ENCODE peak calls at places on chromosome 10, in seven cellular contexts. J is Calu3, F is GM12865, Y is sigmoid colon, M is GM13977, H is nephron progenitor cell, A is heart right ventricle. K is an unnamed sample.

GRCh38 chr10:775245-776075 is 86.0 kb upstream of the DIP2C start:
- DNase-seq in J (peak), F (no peak), Y (peak), M (peak), H (no peak), A (no peak), K (no peak)

GRCh38 chr10:52215745-52216361 is 98.2 kb upstream of the DKK1 start:
- DNase-seq in J (peak), F (peak), Y (no peak), M (peak), H (peak), A (peak), K (peak)

GRCh38 chr10:68135922-68136718 is 26.8 kb downstream of the MYPN start:
- DNase-seq in J (peak), F (no peak), Y (no peak), M (no peak), H (no peak), A (peak), K (no peak)

GRCh38 chr10:74103560-74104248 is 46.9 kb downstream of the AP3M1 start:
- DNase-seq in J (peak), F (peak), Y (no peak), M (peak), H (no peak), A (no peak), K (peak)

GRCh38 chr10:80464557-80465466 is 10.7 kb downstream of the TSPAN14 start:
- DNase-seq in J (peak), F (no peak), Y (no peak), M (no peak), H (peak), A (peak), K (no peak)

GRCh38 chr10:116270691-116271592 is 2.1 kb downstream of the GFRA1 start:
- DNase-seq in J (no peak), F (no peak), Y (peak), M (peak), H (peak), A (no peak), K (no peak)

GRCh38 chr10:19964625-19965024 is 148.4 kb downstream of the PLXDC2 start:
- DNase-seq in J (no peak), F (no peak), Y (no peak), M (no peak), H (no peak), A (no peak), K (no peak)

GRCh38 chr10:121165276-121165675 is 314.1 kb downstream of the WDR11 start:
- DNase-seq in J (no peak), F (no peak), Y (no peak), M (no peak), H (no peak), A (no peak), K (no peak)

GRCh38 chr10:7649673-7650330 is 17.0 kb downstream of the ITIH5 start:
- DNase-seq in J (no peak), F (no peak), Y (no peak), M (no peak), H (no peak), A (peak), K (no peak)

GRCh38 chr10:79239275-79239779 is 107.9 kb upstream of the PPIF start:
- DNase-seq in J (no peak), F (no peak), Y (peak), M (no peak), H (peak), A (no peak), K (no peak)

GRCh38 chr10:103610083-103610472 is 116.6 kb downstream of the NEURL1 start:
- DNase-seq in J (no peak), F (no peak), Y (no peak), M (no peak), H (no peak), A (no peak), K (no peak)

GRCh38 chr10:103613616-103614015 is 120.1 kb downstream of the NEURL1 start:
- DNase-seq in J (no peak), F (no peak), Y (no peak), M (no peak), H (no peak), A (no peak), K (no peak)

GRCh38 chr10:103610921-103611511 is 117.5 kb downstream of the NEURL1 start:
- DNase-seq in J (no peak), F (no peak), Y (no peak), M (no peak), H (no peak), A (no peak), K (no peak)

GRCh38 chr10:103614511-103615158 is 121.1 kb downstream of the NEURL1 start:
- DNase-seq in J (no peak), F (no peak), Y (no peak), M (no peak), H (no peak), A (peak), K (no peak)

DNA sequence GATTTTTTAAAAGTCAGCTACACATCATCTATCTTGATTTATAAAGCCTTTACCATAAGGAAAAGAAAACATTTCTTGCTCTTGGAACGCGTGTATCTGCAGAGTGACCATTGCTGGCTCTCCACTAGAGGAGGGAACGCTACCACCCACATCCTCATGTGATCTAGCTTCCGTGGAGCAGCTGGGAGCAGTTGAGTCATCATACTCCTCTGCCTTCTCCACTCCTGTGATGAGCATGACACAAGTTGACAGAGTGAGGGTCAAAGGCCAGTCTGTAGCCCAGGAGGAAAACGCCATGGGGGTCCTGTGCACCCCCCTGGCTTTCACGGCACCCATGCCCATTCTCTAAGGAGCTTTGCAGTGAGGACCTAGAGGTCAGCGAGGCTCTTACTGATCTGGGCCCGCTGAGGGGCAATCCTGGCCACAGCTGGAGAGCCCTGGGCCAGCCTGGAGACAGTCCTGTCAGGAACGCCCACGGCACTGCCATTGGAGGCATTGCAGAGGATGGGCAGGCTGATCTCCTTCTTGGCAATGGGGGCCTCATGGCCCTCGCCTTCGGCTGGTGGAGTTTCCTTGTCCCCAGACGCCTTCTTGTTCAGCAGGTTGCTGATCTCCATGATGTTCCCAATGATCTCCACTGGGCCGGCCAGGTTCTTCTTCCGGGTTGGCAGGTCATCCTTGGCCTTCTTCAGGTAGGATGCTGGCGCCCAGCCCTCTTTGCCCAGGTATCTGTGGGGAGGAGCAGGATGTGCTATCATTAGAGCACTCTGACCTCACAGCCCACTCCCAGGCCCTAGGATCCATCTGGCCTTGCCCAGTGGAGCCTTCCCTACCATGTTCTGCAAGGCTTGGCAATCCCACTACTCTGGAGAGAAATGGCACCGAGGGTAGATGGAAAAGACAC is 119.2 kb downstream of the NEURL1 start:
- DNase-seq in J (no peak), F (no peak), Y (no peak), M (no peak), H (no peak), A (no peak), K (no peak)
- TF ChIP-seq CTCF in J (no peak), F (no peak), Y (no peak), M (no peak), H (no peak), A (no peak), K (no peak)

GRCh38 chr10:35237766-35238512 is 98.4 kb upstream of the CCNY start:
- DNase-seq in J (no peak), F (no peak), Y (no peak), M (no peak), H (no peak), A (no peak), K (no peak)

GRCh38 chr10:35231646-35232045 is 104.7 kb upstream of the CCNY start:
- DNase-seq in J (no peak), F (no peak), Y (no peak), M (no peak), H (no peak), A (no peak), K (no peak)

GRCh38 chr10:35234073-35234472 is 102.2 kb upstream of the CCNY start:
- DNase-seq in J (no peak), F (no peak), Y (no peak), M (no peak), H (no peak), A (no peak), K (no peak)

GRCh38 chr10:35232509-35232908 is 103.8 kb upstream of the CCNY start:
- DNase-seq in J (no peak), F (no peak), Y (no peak), M (no peak), H (no peak), A (no peak), K (no peak)

GRCh38 chr10:35236739-35237138 is 99.6 kb upstream of the CCNY start:
- DNase-seq in J (no peak), F (no peak), Y (no peak), M (no peak), H (no peak), A (no peak), K (no peak)
- TF ChIP-seq CTCF in J (no peak), F (no peak), Y (no peak), M (peak), H (peak), A (peak), K (no peak)

GRCh38 chr10:93070378-93071176 is 3.1 kb upstream of the CYP26A1 start:
- DNase-seq in J (no peak), F (no peak), Y (no peak), M (no peak), H (no peak), A (no peak), K (no peak)

GRCh38 chr10:93066544-93066913 is 5.9 kb downstream of the CYP26C1 start:
- DNase-seq in J (no peak), F (no peak), Y (no peak), M (peak), H (no peak), A (no peak), K (no peak)

GRCh38 chr10:93067443-93068365 is 6.0 kb upstream of the CYP26A1 start:
- DNase-seq in J (no peak), F (no peak), Y (no peak), M (peak), H (no peak), A (no peak), K (no peak)

GRCh38 chr10:93069245-93069561 is 4.5 kb upstream of the CYP26A1 start:
- DNase-seq in J (no peak), F (no peak), Y (no peak), M (no peak), H (no peak), A (no peak), K (no peak)

GRCh38 chr10:93068411-93069244 is 5.1 kb upstream of the CYP26A1 start:
- DNase-seq in J (no peak), F (no peak), Y (no peak), M (peak), H (peak), A (no peak), K (no peak)
- TF ChIP-seq CTCF in J (no peak), F (no peak), Y (no peak), M (peak), H (no peak), A (peak), K (no peak)

DNA sequence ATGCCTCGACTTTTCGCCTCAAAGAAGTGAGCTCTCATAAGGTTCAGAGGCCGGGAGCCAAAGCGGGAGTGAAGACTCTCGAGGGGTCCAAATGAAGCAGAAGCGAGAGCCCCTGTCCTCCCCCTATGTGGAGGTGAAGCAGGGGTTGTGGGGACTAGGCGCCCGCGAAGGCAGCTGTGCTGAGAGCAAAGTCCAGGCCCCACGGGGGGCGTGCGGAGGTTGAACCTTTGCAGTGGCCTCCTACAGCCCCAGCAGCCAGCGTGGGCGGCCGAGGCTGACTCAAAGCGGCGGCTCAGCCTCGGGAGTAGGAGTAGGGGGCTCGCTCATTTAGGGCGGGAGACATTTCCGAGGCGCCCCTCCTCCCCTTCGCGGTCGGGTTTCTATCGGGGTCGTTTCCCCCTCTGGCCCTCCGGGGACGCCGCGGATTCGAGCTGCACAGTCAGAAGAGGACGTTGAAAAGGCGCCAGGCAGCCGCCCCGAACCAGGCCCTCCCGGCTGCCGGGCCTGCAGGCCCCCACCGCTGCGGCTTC is 548 bp upstream of the ADD3 start:
- DNase-seq in J (peak), F (no peak), Y (no peak), M (peak), H (no peak), A (no peak), K (no peak)
- TF ChIP-seq CTCF in J (no peak), F (no peak), Y (no peak), M (no peak), H (no peak), A (no peak), K (no peak)

DNA sequence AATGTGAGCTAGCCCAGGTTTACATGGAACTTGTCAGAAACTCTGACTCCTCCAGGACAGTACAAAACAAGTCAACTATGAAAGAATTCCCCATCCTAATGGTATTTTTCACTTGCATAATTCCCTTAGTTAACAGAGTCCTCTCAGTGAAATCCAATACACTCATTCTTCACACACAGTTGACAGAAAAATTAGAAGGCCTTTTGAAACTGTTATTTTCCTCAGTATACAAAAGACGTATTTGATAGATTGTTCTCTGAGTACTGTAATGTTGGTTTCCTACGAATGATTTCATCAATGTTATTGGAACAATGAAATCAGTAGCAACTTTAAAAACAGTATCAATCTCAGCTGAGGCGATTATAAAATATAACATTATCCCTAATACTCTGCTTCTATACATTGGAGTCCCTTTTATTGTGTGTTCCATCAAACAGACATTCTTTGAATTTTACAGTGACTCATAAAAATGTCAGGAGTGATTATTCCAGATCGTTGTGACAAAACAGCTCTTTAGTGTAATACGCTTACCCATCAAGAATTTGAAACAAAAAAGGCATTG is 136.4 kb upstream of the ANK3 start:
- DNase-seq in J (no peak), F (no peak), Y (no peak), M (no peak), H (no peak), A (no peak), K (no peak)
- TF ChIP-seq CTCF in J (no peak), F (no peak), Y (no peak), M (no peak), H (no peak), A (no peak), K (no peak)

GRCh38 chr10:17836917-17837316 is 27.8 kb downstream of the MRC1 start:
- DNase-seq in J (peak), F (no peak), Y (no peak), M (no peak), H (peak), A (peak), K (no peak)
- TF ChIP-seq CTCF in J (no peak), F (no peak), Y (no peak), M (no peak), H (no peak), A (no peak), K (no peak)

GRCh38 chr10:33195608-33196376 is 138.7 kb downstream of the NRP1 start:
- DNase-seq in J (peak), F (no peak), Y (no peak), M (no peak), H (no peak), A (no peak), K (no peak)

GRCh38 chr10:33196377-33196706 is 138.1 kb downstream of the NRP1 start:
- DNase-seq in J (no peak), F (no peak), Y (no peak), M (no peak), H (no peak), A (no peak), K (no peak)

GRCh38 chr10:33190406-33190805 is 144.1 kb downstream of the NRP1 start:
- DNase-seq in J (no peak), F (no peak), Y (no peak), M (no peak), H (no peak), A (no peak), K (no peak)

GRCh38 chr10:33193867-33194521 is 140.5 kb downstream of the NRP1 start:
- DNase-seq in J (peak), F (no peak), Y (no peak), M (no peak), H (no peak), A (no peak), K (no peak)

DNA sequence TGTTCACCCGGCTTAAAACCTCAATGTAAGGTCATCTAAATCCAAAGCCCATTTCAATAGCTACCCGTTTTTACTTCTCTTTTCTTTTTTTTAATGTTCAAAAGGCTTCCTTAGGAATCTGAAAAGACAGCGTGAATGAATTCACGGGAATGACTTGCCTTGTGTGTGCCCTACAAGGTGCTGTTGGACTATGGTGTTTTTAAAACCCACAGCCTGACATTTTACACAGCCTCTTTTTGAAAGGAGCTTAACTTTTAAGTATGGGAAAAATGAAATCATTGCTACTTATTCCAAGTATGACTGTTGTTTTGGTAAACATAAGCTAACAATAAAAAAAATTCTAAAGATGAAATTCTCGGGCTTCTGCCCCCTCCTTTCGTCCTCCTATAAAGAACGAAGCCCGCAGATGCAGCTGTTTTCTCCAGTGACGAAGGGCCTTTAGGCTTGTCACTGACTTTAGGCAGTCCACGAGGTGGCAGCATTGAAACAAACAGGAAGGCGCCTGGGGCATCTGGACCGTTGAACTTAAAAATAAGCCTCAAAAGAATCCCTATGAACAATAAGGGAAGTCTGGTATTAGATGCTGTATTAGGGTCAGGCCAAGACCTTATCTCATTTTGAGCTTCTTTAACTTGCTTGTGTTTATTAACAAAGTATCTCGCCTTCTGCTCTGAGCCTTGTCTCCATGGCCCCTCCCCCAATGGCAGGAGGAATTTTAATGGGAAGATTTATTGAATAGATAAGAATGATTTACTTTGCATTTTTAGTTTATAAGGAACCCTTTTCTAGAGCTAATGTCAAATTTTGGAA is 141.2 kb downstream of the NRP1 start:
- DNase-seq in J (peak), F (peak), Y (peak), M (peak), H (peak), A (peak), K (peak)
- TF ChIP-seq CTCF in J (peak), F (peak), Y (peak), M (peak), H (peak), A (peak), K (peak)

K was measured in MM.1S.